ENCODE peak calls at places on chromosome 16, in eight cellular contexts. I is HFFc6, Z is tibial nerve, D is ovary, L is H9, C is tibial artery, B is DND-41, N is fibroblast of lung. F is an unnamed sample.

GRCh38 chr16:86640265-86640843 is 62.0 kb downstream of the FOXL1 start:
- DNase-seq in I (no peak), B (no peak), C (no peak), D (no peak), Z (no peak), L (no peak), N (no peak), F (no peak)

GRCh38 chr16:2001035-2001434 is 8.6 kb downstream of the ZNF598 start:
- DNase-seq in B (no peak), N (no peak), D (no peak), I (no peak), C (no peak), L (no peak), Z (no peak), F (no peak)

GRCh38 chr16:88966986-88967799 is 9.8 kb downstream of the CBFA2T3 start:
- DNase-seq in B (no peak), Z (no peak), C (no peak), D (no peak), I (no peak), N (no peak), L (no peak), F (no peak)

GRCh38 chr16:12291989-12292759 is 315.6 kb downstream of the SNX29 start:
- DNase-seq in L (no peak), Z (no peak), N (no peak), D (no peak), C (no peak), B (no peak), I (no peak), F (no peak)

GRCh38 chr16:68229431-68230175 is 6.3 kb downstream of the ESRP2 start:
- DNase-seq in D (peak), L (peak), Z (no peak), B (peak), N (peak), C (peak), I (peak), F (no peak)

GRCh38 chr16:67475051-67475450 is 5.9 kb downstream of the ATP6V0D1 start:
- DNase-seq in L (no peak), B (no peak), Z (no peak), C (no peak), D (no peak), I (no peak), N (no peak), F (no peak)

GRCh38 chr16:27677300-27677699 is 127.4 kb downstream of the KATNIP start:
- DNase-seq in Z (no peak), B (no peak), I (peak), D (no peak), C (no peak), N (peak), L (no peak), F (no peak)

GRCh38 chr16:16009396-16009795 is 60.0 kb downstream of the ABCC1 start:
- DNase-seq in I (no peak), N (no peak), B (no peak), L (no peak), D (no peak), C (no peak), Z (no peak), F (no peak)

GRCh38 chr16:11052080-11052808 is 107.9 kb downstream of the CLEC16A start:
- DNase-seq in C (no peak), B (peak), D (no peak), I (no peak), L (no peak), N (no peak), Z (no peak), F (no peak)

GRCh38 chr16:80671281-80671849 is 130.6 kb downstream of the DYNLRB2 start:
- DNase-seq in D (no peak), Z (no peak), B (no peak), L (no peak), I (no peak), C (no peak), N (no peak), F (no peak)

GRCh38 chr16:66713076-66713475 is 16.5 kb upstream of the CMTM4 start:
- DNase-seq in B (no peak), L (no peak), I (no peak), N (no peak), Z (no peak), C (no peak), D (no peak), F (no peak)

GRCh38 chr16:75911896-75912295 is 185.6 kb upstream of the CPHXL start:
- DNase-seq in N (no peak), L (no peak), I (no peak), B (no peak), Z (no peak), C (no peak), D (no peak), F (no peak)

GRCh38 chr16:2785101-2785991 is 2.0 kb downstream of the PRSS33 start:
- DNase-seq in D (no peak), N (no peak), C (no peak), Z (no peak), L (peak), B (no peak), I (no peak), F (peak)

DNA sequence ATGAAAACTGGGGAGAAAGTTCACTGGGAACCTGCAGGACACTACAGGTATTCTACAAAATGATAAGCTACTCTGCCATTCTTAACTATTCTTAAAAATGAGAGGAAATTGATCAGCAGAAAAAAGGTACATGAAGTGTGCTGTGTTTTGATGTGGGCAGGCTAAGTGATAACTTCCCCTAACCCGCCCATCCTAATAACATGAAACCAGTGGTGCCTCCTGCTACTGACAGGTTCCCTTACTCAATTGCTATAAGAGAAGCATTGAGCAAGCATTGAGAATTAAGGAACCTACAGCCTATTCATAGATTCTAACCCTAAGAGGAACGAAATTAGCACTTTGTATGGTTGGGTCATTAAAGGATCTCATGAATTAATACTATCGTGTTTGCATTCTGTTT is 18.9 kb downstream of the XYLT1 start:
- DNase-seq in Z (no peak), L (no peak), I (no peak), C (peak), N (no peak), D (no peak), B (no peak), F (no peak)
- TF ChIP-seq CTCF in Z (no peak), L (no peak), I (no peak), C (no peak), N (no peak), D (no peak), B (no peak), F (no peak)

GRCh38 chr16:23678430-23679273 is at the start of gene PLK1:
- DNase-seq in I (peak), L (peak), Z (peak), N (peak), C (peak), B (peak), D (peak), F (peak)
- TF ChIP-seq CTCF in I (peak), L (peak), Z (no peak), N (peak), C (peak), B (peak), D (no peak), F (no peak)

GRCh38 chr16:20676867-20677266 is 20.6 kb downstream of the ACSM1 start:
- DNase-seq in Z (no peak), B (no peak), D (no peak), L (no peak), N (no peak), C (no peak), I (no peak), F (no peak)
- TF ChIP-seq CTCF in Z (no peak), B (peak), D (no peak), L (peak), N (no peak), C (no peak), I (no peak), F (no peak)

GRCh38 chr16:4594433-4595410 is 20.0 kb downstream of the UBALD1 start:
- DNase-seq in Z (no peak), C (no peak), D (no peak), I (no peak), L (no peak), B (no peak), N (no peak), F (no peak)
- TF ChIP-seq CTCF in Z (no peak), C (no peak), D (no peak), I (no peak), L (no peak), B (no peak), N (no peak), F (no peak)

DNA sequence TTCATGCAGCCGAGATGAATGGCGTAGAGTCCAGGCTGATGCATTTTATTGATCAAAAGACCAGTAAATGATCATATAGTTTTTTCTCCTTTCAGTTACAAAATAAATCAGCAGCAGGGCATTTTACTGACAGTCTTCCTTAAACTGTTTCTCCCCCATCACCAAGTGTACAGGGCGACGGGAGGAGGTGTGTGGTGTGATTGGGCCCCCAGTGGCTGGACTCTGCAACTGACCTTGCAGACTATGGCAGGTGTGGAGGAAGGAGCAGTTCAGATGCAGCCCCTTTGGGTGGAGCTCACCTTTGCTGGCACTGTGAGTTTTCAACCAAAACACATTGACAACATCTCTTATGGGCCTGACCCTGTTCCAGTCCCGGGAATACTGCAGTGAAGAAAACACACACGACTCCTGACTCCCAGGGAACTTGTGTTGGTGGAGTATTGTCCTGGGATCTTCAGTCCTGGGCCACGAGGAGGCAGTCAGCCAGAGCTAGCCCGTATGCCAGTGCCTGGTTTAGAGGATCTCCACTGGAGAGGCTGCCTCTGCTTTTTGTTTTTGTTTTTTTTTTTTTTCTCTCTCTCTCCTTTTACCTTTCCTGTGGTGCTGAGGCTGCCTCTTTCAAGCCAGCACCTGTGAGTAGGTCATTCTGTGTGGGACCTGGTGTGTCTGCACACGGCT is 29.8 kb downstream of the KIAA0513 start:
- DNase-seq in Z (no peak), I (no peak), C (no peak), D (no peak), B (no peak), L (peak), N (no peak), F (no peak)
- TF ChIP-seq CTCF in Z (no peak), I (no peak), C (no peak), D (no peak), B (no peak), L (peak), N (no peak), F (no peak)

DNA sequence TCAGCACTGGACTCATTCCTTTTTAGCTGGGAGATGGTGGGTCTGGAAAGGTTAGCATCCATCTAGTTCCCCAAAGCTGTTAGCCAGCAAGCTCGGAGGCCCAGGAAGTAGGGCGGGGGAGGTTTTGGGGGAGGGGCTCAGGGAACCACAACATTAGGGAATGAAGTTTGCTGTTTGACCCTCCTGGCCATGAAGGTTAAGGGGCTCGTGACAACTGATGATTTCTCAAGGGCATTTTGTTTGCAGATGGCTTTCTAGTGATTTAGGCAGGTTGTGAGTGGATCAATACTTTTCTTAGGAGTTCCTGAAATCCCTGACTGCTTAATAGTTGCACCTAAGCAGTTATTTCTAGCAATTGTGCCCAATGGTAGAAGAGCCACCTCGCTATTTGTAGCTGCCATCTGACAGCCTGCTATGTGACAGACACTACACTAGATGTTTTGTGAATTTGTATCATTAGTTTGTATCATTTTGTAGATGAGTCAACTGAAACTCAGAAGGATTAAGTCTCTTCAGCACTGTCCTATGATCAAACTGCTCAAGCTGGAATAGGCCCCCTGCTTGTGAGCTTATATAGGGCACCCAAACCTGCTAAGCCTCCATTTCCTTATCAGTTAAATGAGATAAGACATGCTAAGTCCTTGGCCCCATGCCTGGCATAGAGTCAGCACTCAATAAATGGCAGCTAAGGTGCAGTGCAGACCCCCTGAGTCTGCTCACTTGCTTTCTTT is 146.4 kb downstream of the IRX3 start:
- DNase-seq in C (no peak), Z (no peak), L (no peak), N (no peak), D (no peak), B (peak), I (peak), F (no peak)
- TF ChIP-seq CTCF in C (no peak), Z (no peak), L (peak), N (no peak), D (no peak), B (peak), I (peak), F (no peak)

GRCh38 chr16:71460246-71460645 is 1.8 kb downstream of the ZNF23 start:
- DNase-seq in L (no peak), B (no peak), Z (no peak), C (no peak), D (no peak), I (peak), N (peak), F (no peak)

GRCh38 chr16:71456801-71457200 is 5.2 kb downstream of the ZNF23 start:
- DNase-seq in C (no peak), B (no peak), L (no peak), D (no peak), I (no peak), Z (no peak), N (no peak), F (no peak)

GRCh38 chr16:71467810-71468209 is 5.8 kb upstream of the ZNF23 start:
- DNase-seq in C (no peak), L (peak), I (no peak), N (peak), Z (no peak), B (peak), D (peak), F (no peak)

GRCh38 chr16:71459510-71459909 is 2.5 kb downstream of the ZNF23 start:
- DNase-seq in D (no peak), N (no peak), L (no peak), Z (no peak), C (no peak), B (no peak), I (no peak), F (no peak)

GRCh38 chr16:71461686-71462648 is at the start of gene ZNF23:
- DNase-seq in C (peak), D (peak), Z (peak), B (peak), L (peak), N (peak), I (peak), F (peak)
- TF ChIP-seq CTCF in C (no peak), D (no peak), Z (peak), B (peak), L (peak), N (no peak), I (peak), F (no peak)

F was measured in omental fat pad.